ENCODE peak calls at places on chromosomes 7 and 10, in eight cellular contexts. H is SK-MEL-5; I is Right ventricle myocardium superior; Z is stimulated activated naive CD4-positive, alpha-beta T cell treated with Interleukin-2 at 50 U/mL for 16 hours; E is activated T-helper 1 cell treated with anti-CD3 and anti-CD28 coated beads, Interleukin-12 subunit alpha, Interleukin-12 subunit beta, Interleukin-2, Interleukin-4 antibody, amounts not matched to agents 30 ng/mL and 10 ng/mL and 1 ng/mL, durations not matched to agents 14 hours and 24 hours and 36 hours; K is EH; C is foreskin fibroblast; N is stimulated activated CD4-positive, alpha-beta T cell treated with anti-CD3 and anti-CD28 coated beads, Interleukin-4, amount 100 ng/mL, for 4 hours. Q is an unnamed sample.

GRCh38 chr7:45181286-45181960 is 23.8 kb downstream of the RAMP3 start:
- DNase-seq in H (no peak), I (no peak), Z (no peak), E (no peak), K (no peak), C (no peak), N (no peak), Q (no peak)

GRCh38 chr10:89944138-89944537 is 242.7 kb downstream of the KIF20B start:
- DNase-seq in H (no peak), I (no peak), Z (no peak), E (no peak), K (no peak), C (no peak), N (no peak), Q (no peak)

GRCh38 chr7:116211006-116211912 is 920 bp downstream of the TES start:
- DNase-seq in H (peak; percentile 54), I (peak; percentile 73), Z (peak; percentile 73), E (peak; percentile 68), K (peak; percentile 92), C (peak; percentile 89), N (peak; percentile 78), Q (peak; percentile 12)

GRCh38 chr10:35201234-35201633 is 74.6 kb downstream of the CREM start:
- DNase-seq in H (no peak), I (no peak), Z (no peak), E (no peak), K (no peak), C (no peak), N (no peak), Q (no peak)

GRCh38 chr10:75754096-75754495 is 322.7 kb downstream of the LRMDA start:
- DNase-seq in H (no peak), I (no peak), Z (no peak), E (no peak), K (no peak), C (no peak), N (no peak), Q (no peak)

GRCh38 chr10:121411006-121411405 is 187.2 kb downstream of the FGFR2 start:
- DNase-seq in H (no peak), I (no peak), Z (no peak), E (no peak), K (no peak), C (no peak), N (no peak), Q (no peak)

GRCh38 chr10:67809107-67809506 is 28.9 kb downstream of the DNAJC12 start:
- DNase-seq in H (no peak), I (no peak), Z (no peak), E (no peak), K (no peak), C (no peak), N (no peak), Q (no peak)

GRCh38 chr10:85026878-85027467 is 698.6 kb downstream of the CCSER2 start:
- DNase-seq in H (no peak), I (no peak), Z (no peak), E (no peak), K (no peak), C (no peak), N (no peak), Q (no peak)

GRCh38 chr7:7335215-7335614 is 152.9 kb downstream of the C1GALT1 start:
- DNase-seq in H (no peak), I (no peak), Z (no peak), E (no peak), K (no peak), C (no peak), N (no peak), Q (no peak)

GRCh38 chr10:3781458-3782098 is 3.4 kb downstream of the KLF6 start:
- DNase-seq in H (peak; percentile 43), I (peak; percentile 77), Z (peak; percentile 66), E (no peak), K (peak; percentile 70), C (peak; percentile 59), N (no peak), Q (no peak)

GRCh38 chr7:112195717-112196116 is 10.5 kb downstream of the DOCK4 start:
- DNase-seq in H (no peak), I (no peak), Z (no peak), E (no peak), K (no peak), C (no peak), N (no peak), Q (no peak)

GRCh38 chr10:103618575-103619423 is 125.3 kb downstream of the NEURL1 start:
- DNase-seq in H (no peak), I (peak; percentile 85), Z (no peak), E (no peak), K (peak; percentile 80), C (peak; percentile 78), N (no peak), Q (no peak)

GRCh38 chr7:1662101-1662500 is 8.0 kb upstream of the ELFN1 start:
- DNase-seq in H (no peak), I (peak; percentile 25), Z (no peak), E (no peak), K (no peak), C (no peak), N (no peak), Q (no peak)

GRCh38 chr7:18469332-18469731 is 26.2 kb upstream of the HDAC9 start:
- DNase-seq in H (no peak), I (no peak), Z (no peak), E (no peak), K (no peak), C (no peak), N (no peak), Q (no peak)

GRCh38 chr10:116457480-116457879 is 29.8 kb downstream of the PNLIPRP3 start:
- DNase-seq in H (peak; percentile 69), I (no peak), Z (no peak), E (no peak), K (no peak), C (no peak), N (no peak), Q (no peak)

GRCh38 chr7:134414109-134414508 is 44.8 kb downstream of the AKR1B1 start:
- DNase-seq in H (no peak), I (no peak), Z (no peak), E (no peak), K (no peak), C (no peak), N (no peak), Q (no peak)